ENCODE peak calls at places on chromosomes 4 and X, in seven cellular contexts. One of them, this sample, is unnamed.
A peak's percentile ranks its signal among the peaks of the same experiment; 100 is the strongest.

GRCh38 chr4:94413085-94413685 is 38.6 kb upstream of the PDLIM5 start:
- DNase-seq in HepG2: no peak
- DNase-seq in WTC11: no peak
- DNase-seq in K562: no peak
- DNase-seq in HCT116: no peak
- DNase-seq in GM12878: no peak
- DNase-seq in H1: no peak
- DNase-seq in this sample: no peak

GRCh38 chrX:65596270-65596669 is 61.7 kb upstream of the LAS1L start:
- DNase-seq in K562: no peak
- DNase-seq in HCT116: no peak
- DNase-seq in HepG2: no peak
- DNase-seq in H1: no peak
- DNase-seq in GM12878: peak; percentile 43
- DNase-seq in WTC11: no peak
- DNase-seq in this sample: no peak

GRCh38 chrX:37854148-37854547 is 6.8 kb upstream of the DYNLT3 start:
- DNase-seq in H1: no peak
- DNase-seq in WTC11: no peak
- DNase-seq in GM12878: no peak
- DNase-seq in K562: no peak
- DNase-seq in HepG2: no peak
- DNase-seq in HCT116: no peak
- DNase-seq in this sample: no peak

GRCh38 chr4:138828926-138829325 is 186.7 kb upstream of the NOCT start:
- DNase-seq in H1: no peak
- DNase-seq in K562: no peak
- DNase-seq in HCT116: no peak
- DNase-seq in HepG2: no peak
- DNase-seq in WTC11: no peak
- DNase-seq in GM12878: no peak
- DNase-seq in this sample: no peak

GRCh38 chr4:171583790-171584189 is 229.4 kb upstream of the GALNTL6 start:
- DNase-seq in H1: no peak
- DNase-seq in WTC11: no peak
- DNase-seq in HepG2: no peak
- DNase-seq in HCT116: no peak
- DNase-seq in K562: no peak
- DNase-seq in GM12878: no peak
- DNase-seq in this sample: no peak

GRCh38 chr4:14233126-14233525 is 605.6 kb upstream of the BOD1L1 start:
- DNase-seq in GM12878: no peak
- DNase-seq in HCT116: no peak
- DNase-seq in WTC11: no peak
- DNase-seq in HepG2: no peak
- DNase-seq in H1: no peak
- DNase-seq in K562: no peak
- DNase-seq in this sample: no peak

GRCh38 chr4:68250151-68250930 is 4.8 kb upstream of the TMPRSS11B start:
- DNase-seq in HCT116: no peak
- DNase-seq in K562: no peak
- DNase-seq in GM12878: no peak
- DNase-seq in WTC11: no peak
- DNase-seq in H1: no peak
- DNase-seq in HepG2: no peak
- DNase-seq in this sample: no peak

GRCh38 chrX:129531132-129531531 is 7.8 kb upstream of the SMARCA1 start:
- DNase-seq in H1: no peak
- DNase-seq in K562: no peak
- DNase-seq in HepG2: no peak
- DNase-seq in WTC11: no peak
- DNase-seq in GM12878: no peak
- DNase-seq in HCT116: no peak
- DNase-seq in this sample: no peak

GRCh38 chr4:70703695-70704332 is 15.5 kb downstream of the UTP3 start:
- DNase-seq in GM12878: no peak
- DNase-seq in HepG2: no peak
- DNase-seq in WTC11: no peak
- DNase-seq in HCT116: no peak
- DNase-seq in H1: no peak
- DNase-seq in K562: no peak
- DNase-seq in this sample: no peak

GRCh38 chr4:8315343-8316250 is 46.0 kb downstream of the HTRA3 start:
- DNase-seq in WTC11: no peak
- DNase-seq in H1: peak; percentile 58
- DNase-seq in HCT116: peak; percentile 13
- DNase-seq in K562: no peak
- DNase-seq in HepG2: peak; percentile 62
- DNase-seq in GM12878: no peak
- DNase-seq in this sample: no peak

GRCh38 chr4:69731826-69732225 is 28.6 kb downstream of the SULT1B1 start:
- DNase-seq in H1: no peak
- DNase-seq in GM12878: no peak
- DNase-seq in K562: no peak
- DNase-seq in WTC11: no peak
- DNase-seq in HCT116: no peak
- DNase-seq in HepG2: no peak
- DNase-seq in this sample: no peak

GRCh38 chr4:105710678-105711077 is 2.1 kb downstream of the GSTCD start:
- DNase-seq in HepG2: no peak
- DNase-seq in WTC11: no peak
- DNase-seq in H1: no peak
- DNase-seq in GM12878: no peak
- DNase-seq in HCT116: no peak
- DNase-seq in K562: no peak
- DNase-seq in this sample: peak; percentile 17

GRCh38 chr4:61462451-61463326 is 262.6 kb downstream of the ADGRL3 start:
- DNase-seq in GM12878: no peak
- DNase-seq in K562: no peak
- DNase-seq in WTC11: no peak
- DNase-seq in HCT116: no peak
- DNase-seq in HepG2: peak; percentile 84
- DNase-seq in H1: no peak
- DNase-seq in this sample: no peak

GRCh38 chrX:106177106-106177981 is 9.2 kb downstream of the PWWP3B start:
- DNase-seq in H1: peak; percentile 72
- DNase-seq in HepG2: no peak
- DNase-seq in WTC11: peak; percentile 81
- DNase-seq in GM12878: no peak
- DNase-seq in HCT116: no peak
- DNase-seq in K562: peak; percentile 6
- DNase-seq in this sample: peak; percentile 67

GRCh38 chr4:150176559-150176958 is 98.3 kb downstream of the DCLK2 start:
- DNase-seq in GM12878: no peak
- DNase-seq in HCT116: no peak
- DNase-seq in H1: no peak
- DNase-seq in K562: no peak
- DNase-seq in WTC11: no peak
- DNase-seq in HepG2: no peak
- DNase-seq in this sample: no peak

GRCh38 chrX:21373637-21374162 is 518 bp upstream of the CNKSR2 start:
- DNase-seq in WTC11: no peak
- DNase-seq in HCT116: no peak
- DNase-seq in H1: no peak
- DNase-seq in GM12878: no peak
- DNase-seq in K562: no peak
- DNase-seq in HepG2: no peak
- DNase-seq in this sample: no peak

GRCh38 chrX:77814210-77814609 is 28.2 kb upstream of the ATRX start:
- DNase-seq in GM12878: no peak
- DNase-seq in H1: no peak
- DNase-seq in WTC11: no peak
- DNase-seq in HCT116: no peak
- DNase-seq in HepG2: no peak
- DNase-seq in K562: no peak
- DNase-seq in this sample: no peak

GRCh38 chrX:143664302-143664701 is 28.4 kb upstream of the SLITRK4 start:
- DNase-seq in H1: no peak
- DNase-seq in WTC11: no peak
- DNase-seq in K562: peak; percentile 5
- DNase-seq in GM12878: no peak
- DNase-seq in HCT116: no peak
- DNase-seq in HepG2: no peak
- DNase-seq in this sample: no peak

GRCh38 chr4:16590792-16591191 is 307.7 kb downstream of the LDB2 start:
- DNase-seq in HCT116: no peak
- DNase-seq in H1: no peak
- DNase-seq in GM12878: no peak
- DNase-seq in K562: no peak
- DNase-seq in HepG2: no peak
- DNase-seq in WTC11: no peak
- DNase-seq in this sample: no peak

GRCh38 chrX:154529206-154529612 is 13.2 kb upstream of the FAM3A start:
- DNase-seq in H1: no peak
- DNase-seq in HepG2: peak; percentile 45
- DNase-seq in K562: no peak
- DNase-seq in HCT116: no peak
- DNase-seq in WTC11: no peak
- DNase-seq in GM12878: no peak
- DNase-seq in this sample: no peak

GRCh38 chr4:146059865-146060264 is 115.7 kb upstream of the LSM6 start:
- DNase-seq in K562: no peak
- DNase-seq in HepG2: no peak
- DNase-seq in HCT116: no peak
- DNase-seq in H1: no peak
- DNase-seq in GM12878: peak; percentile 84
- DNase-seq in WTC11: no peak
- DNase-seq in this sample: no peak

GRCh38 chr4:132955146-132955545 is 193.9 kb upstream of the PCDH10 start:
- DNase-seq in K562: no peak
- DNase-seq in HepG2: no peak
- DNase-seq in HCT116: no peak
- DNase-seq in WTC11: no peak
- DNase-seq in GM12878: no peak
- DNase-seq in H1: no peak
- DNase-seq in this sample: no peak

GRCh38 chr4:188986271-188986689 is 847.0 kb downstream of the TRIML1 start:
- DNase-seq in H1: no peak
- DNase-seq in WTC11: no peak
- DNase-seq in HCT116: no peak
- DNase-seq in GM12878: no peak
- DNase-seq in HepG2: peak; percentile 1
- DNase-seq in K562: no peak
- DNase-seq in this sample: no peak

GRCh38 chrX:155983326-155983725 is 14.2 kb upstream of the IL9R start:
- DNase-seq in HCT116: no peak
- DNase-seq in GM12878: no peak
- DNase-seq in H1: no peak
- DNase-seq in K562: no peak
- DNase-seq in WTC11: no peak
- DNase-seq in HepG2: no peak
- DNase-seq in this sample: no peak

GRCh38 chr4:88672987-88673386 is 24.6 kb downstream of the NAP1L5 start:
- DNase-seq in H1: peak; percentile 55
- DNase-seq in K562: peak; percentile 19
- DNase-seq in WTC11: peak; percentile 47
- DNase-seq in HepG2: peak; percentile 28
- DNase-seq in GM12878: no peak
- DNase-seq in HCT116: no peak
- DNase-seq in this sample: peak; percentile 48

DNA sequence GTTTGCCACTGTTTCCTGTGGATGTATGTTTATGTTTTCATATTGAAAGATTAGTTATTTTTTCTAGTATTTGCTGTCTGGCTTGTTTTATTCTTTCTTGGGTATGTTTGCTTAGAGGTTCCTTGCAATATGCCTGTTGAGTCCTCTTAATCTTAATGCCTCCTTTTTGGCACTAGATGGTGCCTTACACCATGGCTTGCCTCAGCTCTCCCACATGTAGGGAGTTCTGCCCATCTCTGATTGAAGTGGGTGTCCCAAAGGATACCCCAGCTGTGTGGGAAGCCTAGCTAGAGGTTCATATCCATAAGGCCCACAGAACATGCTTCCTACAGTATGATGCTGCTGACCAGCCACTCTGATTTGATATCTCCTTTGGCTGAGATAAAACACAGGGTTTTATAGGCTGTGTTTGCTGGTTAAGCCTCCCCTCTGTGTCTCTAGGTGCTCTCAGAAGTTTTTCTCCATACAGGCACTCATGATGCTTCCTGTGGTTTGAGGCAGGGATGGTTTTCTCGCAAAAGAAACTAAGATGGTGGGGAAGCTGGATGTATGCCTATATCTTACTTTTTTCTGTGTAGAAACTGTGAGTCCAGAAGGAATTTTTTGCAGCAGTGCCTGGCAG is 162.4 kb downstream of the ASB9 start:
- DNase-seq in HCT116: no peak
- DNase-seq in GM12878: no peak
- DNase-seq in HepG2: no peak
- DNase-seq in WTC11: no peak
- DNase-seq in K562: no peak
- DNase-seq in H1: no peak
- DNase-seq in this sample: no peak
- TF ChIP-seq SP1 in HCT116: no peak
- TF ChIP-seq SP1 in GM12878: no peak
- TF ChIP-seq SP1 in HepG2: no peak
- TF ChIP-seq SP1 in WTC11: no peak
- TF ChIP-seq SP1 in K562: no peak
- TF ChIP-seq SP1 in H1: no peak
- TF ChIP-seq SP1 in this sample: no peak

GRCh38 chrX:16827225-16827624 is 41.0 kb downstream of the TXLNG start:
- DNase-seq in H1: no peak
- DNase-seq in HepG2: no peak
- DNase-seq in HCT116: no peak
- DNase-seq in WTC11: no peak
- DNase-seq in K562: no peak
- DNase-seq in GM12878: no peak
- DNase-seq in this sample: no peak
- TF ChIP-seq SP1 in H1: no peak
- TF ChIP-seq SP1 in HepG2: no peak
- TF ChIP-seq SP1 in HCT116: no peak
- TF ChIP-seq SP1 in WTC11: no peak
- TF ChIP-seq SP1 in K562: no peak
- TF ChIP-seq SP1 in GM12878: no peak
- TF ChIP-seq SP1 in this sample: no peak

GRCh38 chrX:148043456-148043855 is 62.3 kb downstream of the FMR1NB start:
- DNase-seq in HepG2: no peak
- DNase-seq in WTC11: no peak
- DNase-seq in GM12878: no peak
- DNase-seq in H1: no peak
- DNase-seq in HCT116: no peak
- DNase-seq in K562: no peak
- DNase-seq in this sample: no peak
- TF ChIP-seq SP1 in HepG2: no peak
- TF ChIP-seq SP1 in WTC11: no peak
- TF ChIP-seq SP1 in GM12878: no peak
- TF ChIP-seq SP1 in H1: no peak
- TF ChIP-seq SP1 in HCT116: no peak
- TF ChIP-seq SP1 in K562: no peak
- TF ChIP-seq SP1 in this sample: no peak

DNA sequence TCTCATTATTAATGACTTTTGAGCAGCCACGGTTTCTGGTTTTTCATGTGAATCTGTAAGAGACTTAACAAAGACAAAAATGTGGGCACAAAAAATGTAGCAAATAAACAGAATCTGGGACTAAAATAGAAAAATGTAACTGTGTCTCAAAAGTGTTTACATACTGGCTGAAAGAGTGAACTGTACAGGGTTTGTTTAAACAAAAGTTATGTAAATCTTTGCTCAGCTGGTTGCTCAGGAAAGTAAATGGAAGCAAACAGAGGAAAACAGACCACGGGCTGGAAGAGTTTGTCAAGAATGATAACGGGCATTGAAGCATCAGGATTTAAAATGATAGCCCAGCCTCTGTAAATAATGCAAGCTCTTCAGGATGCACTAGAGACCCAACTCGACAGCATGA is 921.8 kb upstream of the FTHL17 start:
- DNase-seq in H1: no peak
- DNase-seq in WTC11: no peak
- DNase-seq in HepG2: peak; percentile 40
- DNase-seq in GM12878: no peak
- DNase-seq in HCT116: no peak
- DNase-seq in K562: no peak
- DNase-seq in this sample: no peak
- TF ChIP-seq SP1 in H1: no peak
- TF ChIP-seq SP1 in WTC11: no peak
- TF ChIP-seq SP1 in HepG2: no peak
- TF ChIP-seq SP1 in GM12878: no peak
- TF ChIP-seq SP1 in HCT116: no peak
- TF ChIP-seq SP1 in K562: no peak
- TF ChIP-seq SP1 in this sample: no peak

This sample was measured in HEK293T.